ENCODE peak calls at places on chromosome 12, in eight cellular contexts. One of them, this sample, is unnamed.

GRCh38 chr12:58633479-58633878 is 286.8 kb downstream of the LRIG3 start:
- DNase-seq in stimulated activated CD8-positive, alpha-beta memory T cell treated with anti-CD3 and anti-CD28 coated beads, Interleukin-15, amount 100 ng/mL, for 1 hour: no peak
- DNase-seq in vagina: no peak
- DNase-seq in activated T-cell treated with anti-CD3 and anti-CD28 coated beads for 24 hours: no peak
- DNase-seq in RWPE1: no peak
- DNase-seq in DMS153: no peak
- DNase-seq in progenitor cell of endocrine pancreas: no peak
- DNase-seq in psoas muscle: no peak
- DNase-seq in this sample: no peak

GRCh38 chr12:131795688-131796410 is 32.3 kb upstream of the MMP17 start:
- DNase-seq in psoas muscle: no peak
- DNase-seq in stimulated activated CD8-positive, alpha-beta memory T cell treated with anti-CD3 and anti-CD28 coated beads, Interleukin-15, amount 100 ng/mL, for 1 hour: no peak
- DNase-seq in DMS153: no peak
- DNase-seq in activated T-cell treated with anti-CD3 and anti-CD28 coated beads for 24 hours: no peak
- DNase-seq in progenitor cell of endocrine pancreas: no peak
- DNase-seq in RWPE1: peak
- DNase-seq in vagina: no peak
- DNase-seq in this sample: no peak

GRCh38 chr12:122031342-122032216 is 9.9 kb downstream of the BCL7A start:
- DNase-seq in stimulated activated CD8-positive, alpha-beta memory T cell treated with anti-CD3 and anti-CD28 coated beads, Interleukin-15, amount 100 ng/mL, for 1 hour: peak
- DNase-seq in RWPE1: no peak
- DNase-seq in psoas muscle: no peak
- DNase-seq in DMS153: no peak
- DNase-seq in vagina: no peak
- DNase-seq in activated T-cell treated with anti-CD3 and anti-CD28 coated beads for 24 hours: peak
- DNase-seq in progenitor cell of endocrine pancreas: peak
- DNase-seq in this sample: no peak

GRCh38 chr12:37543966-37544668 is 772.5 kb upstream of the ALG10B start:
- DNase-seq in progenitor cell of endocrine pancreas: no peak
- DNase-seq in RWPE1: no peak
- DNase-seq in psoas muscle: no peak
- DNase-seq in DMS153: no peak
- DNase-seq in activated T-cell treated with anti-CD3 and anti-CD28 coated beads for 24 hours: no peak
- DNase-seq in vagina: no peak
- DNase-seq in stimulated activated CD8-positive, alpha-beta memory T cell treated with anti-CD3 and anti-CD28 coated beads, Interleukin-15, amount 100 ng/mL, for 1 hour: no peak
- DNase-seq in this sample: no peak

GRCh38 chr12:126389215-126389841 is 1324.1 kb downstream of the AACS start:
- DNase-seq in DMS153: no peak
- DNase-seq in stimulated activated CD8-positive, alpha-beta memory T cell treated with anti-CD3 and anti-CD28 coated beads, Interleukin-15, amount 100 ng/mL, for 1 hour: no peak
- DNase-seq in activated T-cell treated with anti-CD3 and anti-CD28 coated beads for 24 hours: no peak
- DNase-seq in RWPE1: peak
- DNase-seq in psoas muscle: no peak
- DNase-seq in progenitor cell of endocrine pancreas: no peak
- DNase-seq in vagina: no peak
- DNase-seq in this sample: no peak

GRCh38 chr12:89179983-89180382 is 172.3 kb downstream of the DUSP6 start:
- DNase-seq in progenitor cell of endocrine pancreas: no peak
- DNase-seq in vagina: no peak
- DNase-seq in RWPE1: peak
- DNase-seq in psoas muscle: no peak
- DNase-seq in DMS153: peak
- DNase-seq in stimulated activated CD8-positive, alpha-beta memory T cell treated with anti-CD3 and anti-CD28 coated beads, Interleukin-15, amount 100 ng/mL, for 1 hour: no peak
- DNase-seq in activated T-cell treated with anti-CD3 and anti-CD28 coated beads for 24 hours: no peak
- DNase-seq in this sample: no peak

GRCh38 chr12:56129210-56129691 is 1.2 kb downstream of the ESYT1 start:
- DNase-seq in progenitor cell of endocrine pancreas: peak
- DNase-seq in activated T-cell treated with anti-CD3 and anti-CD28 coated beads for 24 hours: peak
- DNase-seq in vagina: no peak
- DNase-seq in psoas muscle: peak
- DNase-seq in stimulated activated CD8-positive, alpha-beta memory T cell treated with anti-CD3 and anti-CD28 coated beads, Interleukin-15, amount 100 ng/mL, for 1 hour: peak
- DNase-seq in RWPE1: peak
- DNase-seq in DMS153: no peak
- DNase-seq in this sample: peak

GRCh38 chr12:52497975-52498374 is 4.9 kb upstream of the KRT6A start:
- DNase-seq in stimulated activated CD8-positive, alpha-beta memory T cell treated with anti-CD3 and anti-CD28 coated beads, Interleukin-15, amount 100 ng/mL, for 1 hour: no peak
- DNase-seq in vagina: no peak
- DNase-seq in psoas muscle: no peak
- DNase-seq in DMS153: no peak
- DNase-seq in RWPE1: no peak
- DNase-seq in activated T-cell treated with anti-CD3 and anti-CD28 coated beads for 24 hours: no peak
- DNase-seq in progenitor cell of endocrine pancreas: no peak
- DNase-seq in this sample: no peak

GRCh38 chr12:47556631-47557030 is 149.2 kb downstream of the RPAP3 start:
- DNase-seq in RWPE1: no peak
- DNase-seq in progenitor cell of endocrine pancreas: no peak
- DNase-seq in vagina: no peak
- DNase-seq in psoas muscle: no peak
- DNase-seq in stimulated activated CD8-positive, alpha-beta memory T cell treated with anti-CD3 and anti-CD28 coated beads, Interleukin-15, amount 100 ng/mL, for 1 hour: no peak
- DNase-seq in DMS153: no peak
- DNase-seq in activated T-cell treated with anti-CD3 and anti-CD28 coated beads for 24 hours: no peak
- DNase-seq in this sample: no peak

GRCh38 chr12:67928621-67929369 is 60.5 kb upstream of the IFNG-AS1 start:
- DNase-seq in progenitor cell of endocrine pancreas: no peak
- DNase-seq in psoas muscle: no peak
- DNase-seq in activated T-cell treated with anti-CD3 and anti-CD28 coated beads for 24 hours: no peak
- DNase-seq in RWPE1: no peak
- DNase-seq in DMS153: no peak
- DNase-seq in stimulated activated CD8-positive, alpha-beta memory T cell treated with anti-CD3 and anti-CD28 coated beads, Interleukin-15, amount 100 ng/mL, for 1 hour: no peak
- DNase-seq in vagina: no peak
- DNase-seq in this sample: no peak

GRCh38 chr12:123912415-123913385 is 59.9 kb downstream of the CCDC92 start:
- DNase-seq in vagina: no peak
- DNase-seq in progenitor cell of endocrine pancreas: no peak
- DNase-seq in RWPE1: no peak
- DNase-seq in psoas muscle: no peak
- DNase-seq in stimulated activated CD8-positive, alpha-beta memory T cell treated with anti-CD3 and anti-CD28 coated beads, Interleukin-15, amount 100 ng/mL, for 1 hour: no peak
- DNase-seq in activated T-cell treated with anti-CD3 and anti-CD28 coated beads for 24 hours: no peak
- DNase-seq in DMS153: peak
- DNase-seq in this sample: no peak

GRCh38 chr12:118372541-118373495 is at the start of gene TAOK3:
- DNase-seq in vagina: peak
- DNase-seq in RWPE1: peak
- DNase-seq in psoas muscle: peak
- DNase-seq in stimulated activated CD8-positive, alpha-beta memory T cell treated with anti-CD3 and anti-CD28 coated beads, Interleukin-15, amount 100 ng/mL, for 1 hour: peak
- DNase-seq in activated T-cell treated with anti-CD3 and anti-CD28 coated beads for 24 hours: peak
- DNase-seq in progenitor cell of endocrine pancreas: peak
- DNase-seq in DMS153: peak
- DNase-seq in this sample: peak

GRCh38 chr12:89861086-89861485 is 152.4 kb upstream of the ATP2B1 start:
- DNase-seq in stimulated activated CD8-positive, alpha-beta memory T cell treated with anti-CD3 and anti-CD28 coated beads, Interleukin-15, amount 100 ng/mL, for 1 hour: no peak
- DNase-seq in vagina: no peak
- DNase-seq in DMS153: no peak
- DNase-seq in progenitor cell of endocrine pancreas: no peak
- DNase-seq in psoas muscle: no peak
- DNase-seq in RWPE1: no peak
- DNase-seq in activated T-cell treated with anti-CD3 and anti-CD28 coated beads for 24 hours: no peak
- DNase-seq in this sample: no peak

GRCh38 chr12:51921017-51921725 is 13.9 kb downstream of the ACVRL1 start:
- DNase-seq in vagina: no peak
- DNase-seq in RWPE1: no peak
- DNase-seq in stimulated activated CD8-positive, alpha-beta memory T cell treated with anti-CD3 and anti-CD28 coated beads, Interleukin-15, amount 100 ng/mL, for 1 hour: no peak
- DNase-seq in activated T-cell treated with anti-CD3 and anti-CD28 coated beads for 24 hours: no peak
- DNase-seq in progenitor cell of endocrine pancreas: no peak
- DNase-seq in DMS153: no peak
- DNase-seq in psoas muscle: no peak
- DNase-seq in this sample: no peak

GRCh38 chr12:130483616-130484180 is 146.0 kb downstream of the PIWIL1 start:
- DNase-seq in progenitor cell of endocrine pancreas: no peak
- DNase-seq in RWPE1: no peak
- DNase-seq in DMS153: no peak
- DNase-seq in activated T-cell treated with anti-CD3 and anti-CD28 coated beads for 24 hours: no peak
- DNase-seq in psoas muscle: no peak
- DNase-seq in stimulated activated CD8-positive, alpha-beta memory T cell treated with anti-CD3 and anti-CD28 coated beads, Interleukin-15, amount 100 ng/mL, for 1 hour: no peak
- DNase-seq in vagina: no peak
- DNase-seq in this sample: no peak

GRCh38 chr12:59820594-59821011 is 224.8 kb downstream of the SLC16A7 start:
- DNase-seq in progenitor cell of endocrine pancreas: no peak
- DNase-seq in activated T-cell treated with anti-CD3 and anti-CD28 coated beads for 24 hours: no peak
- DNase-seq in vagina: no peak
- DNase-seq in RWPE1: no peak
- DNase-seq in DMS153: no peak
- DNase-seq in stimulated activated CD8-positive, alpha-beta memory T cell treated with anti-CD3 and anti-CD28 coated beads, Interleukin-15, amount 100 ng/mL, for 1 hour: no peak
- DNase-seq in psoas muscle: no peak
- DNase-seq in this sample: no peak

GRCh38 chr12:117590999-117591398 is 229.6 kb upstream of the NOS1 start:
- DNase-seq in psoas muscle: no peak
- DNase-seq in RWPE1: no peak
- DNase-seq in activated T-cell treated with anti-CD3 and anti-CD28 coated beads for 24 hours: no peak
- DNase-seq in stimulated activated CD8-positive, alpha-beta memory T cell treated with anti-CD3 and anti-CD28 coated beads, Interleukin-15, amount 100 ng/mL, for 1 hour: no peak
- DNase-seq in vagina: no peak
- DNase-seq in progenitor cell of endocrine pancreas: no peak
- DNase-seq in DMS153: no peak
- DNase-seq in this sample: no peak

GRCh38 chr12:132771126-132771838 is 9.7 kb upstream of the ANKLE2 start:
- DNase-seq in DMS153: no peak
- DNase-seq in psoas muscle: no peak
- DNase-seq in RWPE1: no peak
- DNase-seq in vagina: no peak
- DNase-seq in activated T-cell treated with anti-CD3 and anti-CD28 coated beads for 24 hours: peak
- DNase-seq in progenitor cell of endocrine pancreas: no peak
- DNase-seq in stimulated activated CD8-positive, alpha-beta memory T cell treated with anti-CD3 and anti-CD28 coated beads, Interleukin-15, amount 100 ng/mL, for 1 hour: peak
- DNase-seq in this sample: no peak

GRCh38 chr12:27525373-27525772 is 1.4 kb downstream of the PPFIBP1 start:
- DNase-seq in stimulated activated CD8-positive, alpha-beta memory T cell treated with anti-CD3 and anti-CD28 coated beads, Interleukin-15, amount 100 ng/mL, for 1 hour: no peak
- DNase-seq in RWPE1: peak
- DNase-seq in DMS153: no peak
- DNase-seq in progenitor cell of endocrine pancreas: no peak
- DNase-seq in psoas muscle: no peak
- DNase-seq in vagina: no peak
- DNase-seq in activated T-cell treated with anti-CD3 and anti-CD28 coated beads for 24 hours: no peak
- DNase-seq in this sample: no peak

GRCh38 chr12:52259850-52260249 is 14.6 kb upstream of the KRT86 start:
- DNase-seq in psoas muscle: no peak
- DNase-seq in RWPE1: no peak
- DNase-seq in stimulated activated CD8-positive, alpha-beta memory T cell treated with anti-CD3 and anti-CD28 coated beads, Interleukin-15, amount 100 ng/mL, for 1 hour: no peak
- DNase-seq in progenitor cell of endocrine pancreas: no peak
- DNase-seq in DMS153: no peak
- DNase-seq in activated T-cell treated with anti-CD3 and anti-CD28 coated beads for 24 hours: no peak
- DNase-seq in vagina: no peak
- DNase-seq in this sample: no peak

GRCh38 chr12:56315256-56315625 is 547 bp downstream of the CNPY2 start:
- DNase-seq in RWPE1: no peak
- DNase-seq in progenitor cell of endocrine pancreas: no peak
- DNase-seq in vagina: no peak
- DNase-seq in stimulated activated CD8-positive, alpha-beta memory T cell treated with anti-CD3 and anti-CD28 coated beads, Interleukin-15, amount 100 ng/mL, for 1 hour: no peak
- DNase-seq in psoas muscle: no peak
- DNase-seq in activated T-cell treated with anti-CD3 and anti-CD28 coated beads for 24 hours: no peak
- DNase-seq in DMS153: no peak
- DNase-seq in this sample: no peak

GRCh38 chr12:92945659-92946220 is 16.6 kb upstream of the EEA1 start:
- DNase-seq in activated T-cell treated with anti-CD3 and anti-CD28 coated beads for 24 hours: no peak
- DNase-seq in psoas muscle: no peak
- DNase-seq in vagina: no peak
- DNase-seq in RWPE1: no peak
- DNase-seq in progenitor cell of endocrine pancreas: no peak
- DNase-seq in DMS153: no peak
- DNase-seq in stimulated activated CD8-positive, alpha-beta memory T cell treated with anti-CD3 and anti-CD28 coated beads, Interleukin-15, amount 100 ng/mL, for 1 hour: no peak
- DNase-seq in this sample: no peak

This sample was measured in left lung.